ENCODE peak calls at places on chromosomes 4 and X, in eight cellular contexts. M, B, Z, Q, O, P, U and Y are unnamed samples.

GRCh38 chrX:43644124-43644701 is 11.9 kb upstream of the MAOA start:
- DNase-seq in M (no peak), B (no peak), Z (no peak), Q (no peak), O (no peak), P (no peak), U (no peak), Y (no peak)

GRCh38 chr4:106301393-106302084 is 14.5 kb downstream of the TBCK start:
- DNase-seq in M (no peak), B (no peak), Z (peak; percentile 26), Q (no peak), O (no peak), P (no peak), U (no peak), Y (no peak)

GRCh38 chr4:170278481-170278880 is 188.7 kb upstream of the AADAT start:
- DNase-seq in M (no peak), B (no peak), Z (no peak), Q (no peak), O (no peak), P (no peak), U (no peak), Y (no peak)

GRCh38 chrX:103453655-103454054 is 65.6 kb downstream of the RAB40A start:
- DNase-seq in M (no peak), B (no peak), Z (peak; percentile 93), Q (no peak), O (no peak), P (no peak), U (no peak), Y (no peak)

GRCh38 chrX:47854474-47854873 is 17.8 kb downstream of the ZNF81 start:
- DNase-seq in M (peak; percentile 44), B (no peak), Z (peak; percentile 30), Q (no peak), O (peak; percentile 14), P (no peak), U (peak; percentile 43), Y (no peak)

GRCh38 chr4:66633472-66633871 is 911.8 kb downstream of the CENPC start:
- DNase-seq in M (no peak), B (no peak), Z (no peak), Q (no peak), O (no peak), P (no peak), U (no peak), Y (no peak)

GRCh38 chr4:123788577-123788976 is 392.0 kb downstream of the SPRY1 start:
- DNase-seq in M (no peak), B (no peak), Z (no peak), Q (no peak), O (no peak), P (no peak), U (no peak), Y (no peak)

GRCh38 chr4:100106982-100107381 is 83.3 kb downstream of the DDIT4L start:
- DNase-seq in M (no peak), B (no peak), Z (no peak), Q (no peak), O (no peak), P (peak; percentile 71), U (no peak), Y (no peak)

GRCh38 chrX:104795804-104796203 is 229.8 kb downstream of the IL1RAPL2 start:
- DNase-seq in M (no peak), B (no peak), Z (no peak), Q (no peak), O (no peak), P (no peak), U (no peak), Y (no peak)

GRCh38 chr4:35725131-35725530 is 519.2 kb downstream of the ARAP2 start:
- DNase-seq in M (no peak), B (no peak), Z (no peak), Q (no peak), O (no peak), P (no peak), U (no peak), Y (no peak)

GRCh38 chr4:90234916-90235547 is 107.8 kb downstream of the CCSER1 start:
- DNase-seq in M (peak; percentile 28), B (no peak), Z (peak; percentile 5), Q (no peak), O (no peak), P (no peak), U (no peak), Y (no peak)

GRCh38 chrX:50098749-50099148 is 102.1 kb downstream of the AKAP4 start:
- DNase-seq in M (no peak), B (no peak), Z (no peak), Q (no peak), O (no peak), P (no peak), U (no peak), Y (no peak)

GRCh38 chr4:140025470-140025869 is 128.5 kb downstream of the MAML3 start:
- DNase-seq in M (no peak), B (no peak), Z (no peak), Q (no peak), O (no peak), P (no peak), U (no peak), Y (no peak)

GRCh38 chr4:140019619-140020367 is 134.2 kb downstream of the MAML3 start:
- DNase-seq in M (no peak), B (no peak), Z (no peak), Q (no peak), O (no peak), P (no peak), U (no peak), Y (no peak)

GRCh38 chr4:140018931-140019618 is 134.9 kb downstream of the MAML3 start:
- DNase-seq in M (no peak), B (no peak), Z (no peak), Q (no peak), O (no peak), P (no peak), U (no peak), Y (no peak)

DNA sequence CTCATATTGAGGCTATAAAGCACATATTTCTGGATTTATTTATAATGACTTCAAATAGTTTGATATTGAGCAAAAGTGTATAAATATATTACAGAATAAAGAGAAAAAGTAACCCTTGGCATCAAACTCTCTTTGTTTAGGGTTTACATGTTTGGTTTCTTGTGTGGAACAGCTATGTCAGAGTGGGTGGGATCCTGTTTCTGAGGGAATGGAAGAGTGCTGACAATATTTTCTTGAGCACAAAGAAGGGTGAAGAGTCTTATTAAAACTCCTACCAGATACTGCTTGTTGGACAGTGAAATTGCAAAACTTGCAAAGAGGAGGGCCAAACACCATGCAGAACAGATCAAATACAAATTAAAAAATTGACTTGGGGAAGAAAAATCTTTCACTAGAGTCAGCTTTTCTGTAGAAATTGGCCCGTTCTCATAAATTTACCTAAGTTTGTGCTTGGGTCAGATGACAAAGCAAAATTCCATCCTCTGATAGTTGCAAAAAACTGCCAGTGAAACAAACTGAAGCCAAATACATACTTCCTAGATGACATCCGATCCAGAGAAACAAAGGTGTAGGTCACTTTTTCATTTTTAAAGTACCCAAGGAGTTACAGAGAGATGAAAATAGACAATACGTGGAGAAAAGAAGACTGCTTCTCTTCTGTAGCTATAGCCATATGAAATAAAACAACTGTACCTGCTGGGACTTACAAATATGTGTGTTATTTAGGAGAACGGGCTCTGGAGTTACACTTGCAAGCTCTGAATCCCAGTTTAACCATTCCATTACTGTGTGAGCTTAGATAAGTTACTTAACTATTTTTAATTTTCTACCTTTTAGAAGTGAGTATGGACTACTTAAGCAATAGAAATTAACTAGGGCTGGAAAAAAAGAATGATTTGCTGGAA is 133.3 kb downstream of the MAML3 start:
- DNase-seq in M (no peak), B (no peak), Z (no peak), Q (no peak), O (no peak), P (no peak), U (no peak), Y (no peak)
- TF ChIP-seq POLR2AphosphoS5 in M (no peak), B (no peak), Z (no peak), Q (no peak), O (no peak), P (no peak), U (no peak), Y (no peak)

DNA sequence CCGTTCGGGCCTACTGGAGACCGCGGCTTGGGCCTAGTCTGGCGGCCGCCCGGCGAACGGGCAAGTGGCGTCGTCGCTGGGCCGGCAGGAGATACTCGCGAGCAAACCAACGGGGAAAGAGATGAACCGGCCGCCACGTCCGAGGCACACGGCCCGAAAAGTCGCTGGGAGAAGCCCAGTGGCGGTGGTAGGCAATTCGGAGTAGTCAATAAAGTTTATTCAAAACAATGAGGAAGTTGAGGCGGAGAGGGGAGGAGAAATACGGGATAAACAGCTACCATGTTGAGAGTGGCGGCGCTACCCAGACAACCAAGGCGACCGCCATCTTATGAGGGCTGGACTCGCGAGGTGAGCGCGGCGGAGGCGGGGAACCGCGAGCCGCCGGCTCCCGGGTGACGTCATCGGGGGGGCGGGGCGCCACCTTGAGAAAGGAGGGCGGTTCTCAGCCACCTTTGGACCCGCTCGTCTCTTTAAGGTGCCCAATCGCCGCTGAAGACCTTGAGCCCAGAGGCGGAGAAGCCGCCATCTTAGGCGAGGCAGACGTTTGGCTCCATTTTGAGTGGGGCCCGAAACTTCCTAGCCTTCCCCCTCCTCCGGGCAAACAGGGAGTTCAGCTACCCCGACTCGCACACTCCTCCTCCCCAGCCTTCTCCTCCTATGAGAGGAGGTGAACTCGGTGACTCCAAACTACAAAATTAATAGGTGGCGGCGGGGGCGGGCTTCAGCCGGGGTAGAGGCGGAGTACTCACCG is at the start of gene PHF8:
- DNase-seq in M (peak; percentile 96), B (peak; percentile 93), Z (peak; percentile 95), Q (peak; percentile 94), O (peak; percentile 99), P (peak; percentile 77), U (peak; percentile 92), Y (peak; percentile 61)
- TF ChIP-seq POLR2A in M (no peak), B (no peak), Z (peak; percentile 70), Q (no peak), O (peak; percentile 54), P (peak; percentile 58), U (peak; percentile 49), Y (peak; percentile 12)

GRCh38 chr4:39978378-39978775 is 666 bp upstream of the PDS5A start:
- DNase-seq in M (no peak), B (no peak), Z (no peak), Q (no peak), O (no peak), P (no peak), U (no peak), Y (no peak)

GRCh38 chr4:39975488-39976089 is 2.1 kb downstream of the PDS5A start:
- DNase-seq in M (no peak), B (no peak), Z (no peak), Q (no peak), O (no peak), P (no peak), U (no peak), Y (no peak)

GRCh38 chr4:39977489-39978377 is at the start of gene PDS5A:
- DNase-seq in M (peak; percentile 91), B (peak; percentile 91), Z (peak; percentile 88), Q (peak; percentile 85), O (peak; percentile 98), P (peak; percentile 56), U (peak; percentile 90), Y (peak; percentile 92)

GRCh38 chr4:39976945-39977488 is 694 bp downstream of the PDS5A start:
- DNase-seq in M (peak; percentile 29), B (peak; percentile 81), Z (peak; percentile 36), Q (no peak), O (peak; percentile 91), P (no peak), U (no peak), Y (peak; percentile 32)

GRCh38 chr4:39976141-39976944 is 1.4 kb downstream of the PDS5A start:
- DNase-seq in M (peak; percentile 71), B (peak; percentile 88), Z (peak; percentile 84), Q (peak; percentile 64), O (no peak), P (no peak), U (peak; percentile 84), Y (peak; percentile 44)
- TF ChIP-seq POLR2AphosphoS5 in M (no peak), B (no peak), Z (no peak), Q (peak; percentile 41), O (no peak), P (no peak), U (no peak), Y (no peak)

GRCh38 chr4:1808851-1809753 is 16.0 kb downstream of the FGFR3 start:
- DNase-seq in M (no peak), B (no peak), Z (no peak), Q (no peak), O (no peak), P (no peak), U (no peak), Y (no peak)
- TF ChIP-seq POLR2A in M (no peak), B (no peak), Z (no peak), Q (no peak), O (no peak), P (no peak), U (no peak), Y (no peak)